ENCODE peak calls at places on chromosome 11, in eight cellular contexts. B is body of pancreas; U is fibroblast of mammary gland; Y is heart right ventricle; I is CD8-positive, alpha-beta T cell; L is aorta; R is choroid plexus epithelial cell; S is prostate gland. T is an unnamed sample.

GRCh38 chr11:128824199-128825049 is 42.7 kb downstream of the KCNJ1 start:
- DNase-seq in Y (no peak), L (no peak), B (no peak), S (no peak), I (no peak), R (peak; percentile 24), U (no peak), T (no peak)

GRCh38 chr11:105177658-105178057 is 38.1 kb upstream of the CARD18 start:
- DNase-seq in B (no peak), U (peak; percentile 82), Y (no peak), I (no peak), L (no peak), R (peak; percentile 95), S (no peak), T (no peak)

GRCh38 chr11:17518366-17518765 is 25.9 kb downstream of the USH1C start:
- DNase-seq in R (no peak), S (no peak), Y (no peak), B (no peak), I (no peak), L (no peak), U (no peak), T (no peak)

GRCh38 chr11:97703815-97704214 is 1314.0 kb downstream of the JRKL start:
- DNase-seq in Y (no peak), L (no peak), U (no peak), R (no peak), B (no peak), I (no peak), S (no peak), T (no peak)

GRCh38 chr11:126879516-126879915 is 121.1 kb downstream of the KIRREL3 start:
- DNase-seq in L (no peak), I (no peak), Y (no peak), S (no peak), B (no peak), R (no peak), U (no peak), T (no peak)

GRCh38 chr11:120244476-120244875 is 4.5 kb downstream of the POU2F3 start:
- DNase-seq in Y (no peak), U (peak; percentile 29), S (no peak), B (no peak), I (no peak), R (peak; percentile 67), L (no peak), T (no peak)

GRCh38 chr11:66386171-66387069 is 14.9 kb upstream of the SLC29A2 start:
- DNase-seq in S (peak; percentile 80), R (peak; percentile 93), L (peak; percentile 95), Y (peak; percentile 82), B (peak; percentile 86), I (peak; percentile 89), U (peak; percentile 89), T (peak; percentile 85)

GRCh38 chr11:85132839-85133238 is 494.3 kb downstream of the DLG2 start:
- DNase-seq in R (peak; percentile 25), U (peak; percentile 10), Y (no peak), I (no peak), S (no peak), B (no peak), L (no peak), T (no peak)

GRCh38 chr11:117950320-117950719 is 21.1 kb upstream of the TMPRSS13 start:
- DNase-seq in S (no peak), L (no peak), B (no peak), R (peak; percentile 5), Y (no peak), U (no peak), I (peak; percentile 71), T (no peak)

GRCh38 chr11:65524747-65525658 is at the start of gene SCYL1:
- DNase-seq in B (peak; percentile 84), S (peak; percentile 84), L (peak; percentile 94), R (peak; percentile 89), Y (peak; percentile 86), I (peak; percentile 84), U (peak; percentile 71), T (peak; percentile 76)

GRCh38 chr11:40425168-40425567 is 1034.3 kb downstream of the LRRC4C start:
- DNase-seq in I (no peak), Y (no peak), B (no peak), R (no peak), S (no peak), L (no peak), U (no peak), T (no peak)

DNA sequence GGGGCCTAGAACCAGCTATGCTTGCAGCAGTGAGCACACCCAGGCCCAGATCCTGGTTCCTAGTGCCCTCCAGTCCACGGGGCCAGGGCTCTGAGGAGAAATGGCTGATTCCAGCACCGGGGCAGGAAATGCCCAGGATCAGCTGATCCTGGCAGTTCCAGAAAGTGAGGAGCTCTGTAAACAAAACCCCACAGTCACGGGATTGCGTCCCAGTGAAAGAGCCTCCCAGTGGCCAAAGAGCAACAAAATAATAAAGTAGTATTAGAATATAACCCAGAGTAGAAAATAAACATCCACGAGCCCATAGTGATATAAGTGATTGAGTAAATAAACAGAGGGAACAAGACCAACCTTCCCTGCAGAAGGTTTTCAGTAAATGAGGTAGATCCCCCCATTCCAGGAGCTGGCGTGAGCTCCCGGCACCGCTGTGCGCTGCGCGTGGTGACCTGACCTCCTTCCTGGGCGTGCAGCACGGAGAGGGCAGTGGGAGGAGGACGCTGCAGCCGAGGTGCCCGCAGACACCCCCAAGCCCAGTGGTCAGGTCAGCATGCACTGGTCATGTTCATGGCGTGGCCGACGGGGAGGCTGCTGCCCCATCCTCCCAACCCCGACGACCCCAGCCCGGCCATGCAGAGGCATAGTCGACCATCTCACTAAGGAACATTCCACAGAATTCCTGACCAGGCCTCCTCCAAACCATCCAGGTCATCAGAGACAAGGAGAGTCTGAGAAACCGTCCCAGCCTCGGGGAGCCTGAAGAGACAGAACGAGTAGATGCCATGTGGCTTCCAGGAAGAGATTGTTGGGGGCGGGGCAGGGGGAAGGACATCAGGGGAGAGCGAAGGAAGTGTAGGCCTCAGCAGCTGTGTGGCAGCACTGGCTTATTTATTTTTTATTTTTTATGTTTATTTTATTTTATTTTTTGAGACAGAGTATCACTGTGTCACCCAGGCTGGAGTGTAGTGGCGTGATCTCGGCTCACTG is 19.9 kb downstream of the PTDSS2 start:
- DNase-seq in S (peak; percentile 82), B (peak; percentile 59), R (peak; percentile 91), U (peak; percentile 82), L (no peak), I (no peak), Y (no peak), T (no peak)
- H3K4me3 ChIP-seq in S (peak overlapping the region; percentile 17), B (no peak overlapping the region), R (peak overlapping the region; percentile 5), U (peak overlapping the region; percentile 35), L (no peak overlapping the region), I (no peak overlapping the region), Y (peak overlapping the region; percentile 3), T (no peak overlapping the region)

DNA sequence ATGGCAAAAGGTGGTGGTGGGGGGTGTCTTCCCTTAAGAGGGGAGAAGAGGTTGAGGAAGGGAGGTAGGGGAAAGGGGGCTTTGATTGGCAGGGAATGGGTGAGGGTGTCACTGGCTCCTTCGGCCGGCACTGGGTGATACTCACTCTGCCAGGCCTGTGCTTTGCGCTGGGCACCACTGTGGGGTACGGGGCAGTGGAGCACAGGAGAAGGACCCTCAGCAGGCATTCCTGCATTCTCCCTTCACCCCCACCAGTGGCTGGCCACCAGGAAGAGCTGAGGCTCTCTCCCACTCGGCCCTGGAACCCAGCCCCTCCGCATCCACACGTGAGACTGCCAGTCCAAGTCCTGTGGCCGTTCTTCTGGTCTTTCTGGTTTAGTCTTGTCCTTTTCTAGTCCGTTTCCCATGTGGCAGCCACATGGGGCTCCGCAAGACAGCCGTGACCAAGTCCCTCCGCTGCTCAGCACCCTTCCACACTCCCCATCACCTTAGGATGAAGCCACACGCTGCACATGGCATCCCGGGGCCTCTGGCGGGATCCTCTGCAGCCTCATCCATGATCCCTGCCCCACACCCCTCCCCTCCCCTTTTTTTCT is 8.0 kb downstream of the CAPN5 start:
- DNase-seq in Y (no peak), S (no peak), B (no peak), I (no peak), L (no peak), U (no peak), R (no peak), T (no peak)
- H3K4me3 ChIP-seq in Y (no peak overlapping the region), S (no peak overlapping the region), B (no peak overlapping the region), I (no peak overlapping the region), L (no peak overlapping the region), U (no peak overlapping the region), R (no peak overlapping the region), T (no peak overlapping the region)

GRCh38 chr11:10208045-10208674 is 85.9 kb downstream of the SBF2 start:
- DNase-seq in S (no peak), R (peak; percentile 74), I (no peak), B (no peak), L (no peak), Y (no peak), U (peak; percentile 64), T (no peak)
- H3K4me3 ChIP-seq in S (no peak overlapping the region), R (no peak overlapping the region), I (no peak overlapping the region), B (no peak overlapping the region), L (no peak overlapping the region), Y (no peak overlapping the region), U (no peak overlapping the region), T (no peak overlapping the region)

DNA sequence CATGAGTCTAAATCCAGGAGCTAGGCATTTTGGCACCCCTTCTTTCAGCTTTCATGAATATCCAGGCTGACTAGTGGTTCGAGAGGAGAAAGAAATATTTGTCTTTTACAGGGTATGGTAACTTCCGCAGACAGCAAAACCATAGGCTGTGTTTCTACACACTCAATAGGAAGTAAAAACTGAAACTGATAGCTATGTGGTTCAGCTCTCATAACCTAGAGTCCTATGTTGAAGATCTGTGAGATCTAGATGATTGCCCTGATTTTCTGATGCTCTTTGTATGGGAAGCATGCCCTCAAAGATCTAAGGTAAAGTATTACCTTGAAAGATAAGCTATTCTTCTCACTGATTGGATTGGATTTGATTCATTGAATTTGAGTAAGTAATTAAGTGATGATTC is 118.3 kb downstream of the CD44 start:
- DNase-seq in S (no peak), U (no peak), R (no peak), I (no peak), L (no peak), Y (no peak), B (no peak), T (no peak)
- H3K4me3 ChIP-seq in S (no peak overlapping the region), U (no peak overlapping the region), R (no peak overlapping the region), I (no peak overlapping the region), L (no peak overlapping the region), Y (no peak overlapping the region), B (no peak overlapping the region), T (no peak overlapping the region)

DNA sequence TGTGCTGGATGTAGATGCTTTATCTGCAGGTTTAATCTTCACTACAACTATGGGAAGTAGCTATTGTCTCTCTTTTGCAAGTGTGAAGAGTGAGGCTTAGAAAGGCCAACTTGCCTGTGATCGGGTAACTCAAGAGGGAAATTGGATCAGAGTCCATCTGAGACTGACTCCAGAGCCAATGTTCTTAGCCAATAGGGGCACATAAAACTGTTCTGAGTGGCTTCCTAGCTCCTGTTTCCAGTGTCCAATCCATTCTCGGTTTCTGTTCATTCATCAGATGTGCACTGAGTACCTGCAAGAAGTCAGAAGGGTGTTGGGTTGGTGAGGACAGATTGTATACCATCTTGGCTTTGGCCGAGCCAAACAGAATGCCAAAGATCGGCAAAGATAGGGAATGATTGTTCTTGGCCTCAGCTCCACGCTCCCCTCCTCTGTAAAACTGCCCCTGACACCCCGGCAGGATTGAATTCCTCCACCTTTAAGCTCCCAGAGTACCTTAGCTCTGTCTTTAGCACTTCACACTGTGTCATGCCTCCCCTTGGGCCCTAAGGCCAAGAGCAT is 100.0 kb downstream of the PTPRJ start:
- DNase-seq in U (no peak), I (no peak), R (no peak), B (no peak), S (no peak), L (no peak), Y (no peak), T (no peak)
- H3K4me3 ChIP-seq in U (no peak overlapping the region), I (no peak overlapping the region), R (no peak overlapping the region), B (no peak overlapping the region), S (no peak overlapping the region), L (no peak overlapping the region), Y (no peak overlapping the region), T (no peak overlapping the region)

GRCh38 chr11:94649925-94650623 is 82.9 kb downstream of the PIWIL4 start:
- DNase-seq in R (peak; percentile 39), L (no peak), I (no peak), B (no peak), Y (no peak), U (no peak), S (no peak), T (no peak)
- H3K4me3 ChIP-seq in R (no peak overlapping the region), L (no peak overlapping the region), I (no peak overlapping the region), B (no peak overlapping the region), Y (no peak overlapping the region), U (no peak overlapping the region), S (no peak overlapping the region), T (no peak overlapping the region)

T was measured in Caco-2.